ENCODE peak calls at places on chromosomes 5 and 9, in seven cellular contexts. Q is lower lobe of right lung; U is activated CD4-positive, alpha-beta T cell treated with anti-CD3 and anti-CD28 coated beads, Interleukin-2, amount 50 U/mL, for 1 hour; T is stimulated activated naive CD8-positive, alpha-beta T cell treated with anti-CD3 and anti-CD28 coated beads, Interleukin-15, Interleukin-2, amounts not matched to agents 100 U/mL and 50 U/mL, for 24 hours; B is HuH-7.5; A is HTR-8/SVneo; L is A172. Y is an unnamed sample.

GRCh38 chr5:175520321-175520720 is 42.0 kb downstream of the SFXN1 start:
- DNase-seq in Q (no peak), A (no peak), B (no peak), U (no peak), T (peak), L (no peak), Y (no peak)

GRCh38 chr5:113266227-113266912 is 168.4 kb downstream of the TSSK1B start:
- DNase-seq in T (no peak), Q (no peak), U (no peak), L (no peak), B (no peak), A (no peak), Y (no peak)

GRCh38 chr5:151660616-151661015 is 26.1 kb downstream of the SPARC start:
- DNase-seq in U (no peak), Q (no peak), L (peak), B (no peak), A (no peak), T (no peak), Y (peak)

GRCh38 chr5:157342822-157343402 is 77.0 kb downstream of the CYFIP2 start:
- DNase-seq in L (peak), U (peak), T (peak), Q (peak), A (peak), B (peak), Y (peak)

GRCh38 chr5:9538504-9538903 is 7.4 kb downstream of the SEMA5A start:
- DNase-seq in B (no peak), L (peak), T (no peak), Q (no peak), A (no peak), U (no peak), Y (no peak)

GRCh38 chr9:96447406-96447805 is 2.6 kb upstream of the HABP4 start:
- DNase-seq in L (peak), B (no peak), T (no peak), U (no peak), A (no peak), Q (no peak), Y (no peak)

GRCh38 chr5:23013395-23013994 is 160.4 kb upstream of the CDH12 start:
- DNase-seq in Q (no peak), U (no peak), A (no peak), L (peak), T (no peak), B (no peak), Y (no peak)

GRCh38 chr5:179176166-179176565 is 116.0 kb downstream of the ZNF354C start:
- DNase-seq in T (no peak), B (no peak), L (no peak), U (no peak), A (no peak), Q (peak), Y (no peak)

GRCh38 chr9:13728917-13729811 is 449.7 kb upstream of the MPDZ start:
- DNase-seq in T (no peak), A (no peak), U (no peak), L (peak), B (no peak), Q (no peak), Y (no peak)